ENCODE peak calls at places on chromosomes 2 and 18, in six cellular contexts. P is GM23338, L is endothelial cell of umbilical vein, U is suprapubic skin, H is transverse colon, V is HCT116. N is an unnamed sample.

GRCh38 chr18:2303517-2304238 is 267.6 kb downstream of the METTL4 start:
- DNase-seq in L (peak), H (no peak), P (no peak), V (no peak), U (no peak), N (no peak)

GRCh38 chr2:25098056-25098455 is 56.2 kb downstream of the EFR3B start:
- DNase-seq in L (no peak), P (no peak), H (no peak), U (no peak), V (no peak), N (no peak)

GRCh38 chr2:36618381-36618780 is 20.4 kb upstream of the FEZ2 start:
- DNase-seq in V (peak), P (peak), H (no peak), L (peak), U (no peak), N (peak)

GRCh38 chr2:241230435-241230834 is 42.0 kb downstream of the ANO7 start:
- DNase-seq in V (no peak), L (no peak), P (no peak), H (no peak), U (no peak), N (no peak)

GRCh38 chr18:21366896-21367295 is 124.9 kb downstream of the GREB1L start:
- DNase-seq in U (no peak), L (no peak), H (no peak), P (peak), V (no peak), N (no peak)

GRCh38 chr2:236744316-236745105 is 174.9 kb downstream of the ACKR3 start:
- DNase-seq in U (no peak), P (no peak), H (no peak), V (no peak), L (no peak), N (no peak)

GRCh38 chr2:240905176-240905781 is 857 bp upstream of the CROCC2 start:
- DNase-seq in H (no peak), U (no peak), V (no peak), L (no peak), P (no peak), N (no peak)

GRCh38 chr2:64866797-64867196 is 122.4 kb upstream of the SLC1A4 start:
- DNase-seq in H (peak), V (no peak), P (no peak), L (no peak), U (no peak), N (no peak)

GRCh38 chr2:26438926-26439325 is 37.2 kb downstream of the DRC1 start:
- DNase-seq in H (no peak), U (no peak), V (no peak), P (no peak), L (no peak), N (no peak)

DNA sequence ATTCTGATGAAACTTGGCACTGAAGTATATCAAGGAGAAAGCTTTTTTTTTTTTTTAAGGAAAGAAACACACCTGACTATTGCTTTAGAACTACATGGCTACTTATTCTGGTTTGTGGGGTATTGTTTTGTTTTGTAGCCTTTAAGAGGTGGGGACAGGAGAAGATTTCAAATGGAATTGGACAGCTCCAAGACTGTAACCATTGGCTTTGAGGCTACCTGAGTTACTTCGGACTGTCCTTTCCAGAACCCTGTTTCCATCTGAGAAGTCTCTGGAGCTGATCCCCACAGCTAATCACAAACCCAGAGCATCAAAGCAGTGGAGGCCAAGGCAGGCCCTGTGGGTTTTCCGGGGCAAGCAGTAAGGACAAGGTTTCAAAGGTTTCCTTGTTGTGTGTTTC is 4.7 kb downstream of the CDC42EP3 start:
- DNase-seq in L (no peak), V (no peak), U (no peak), P (no peak), H (no peak), N (no peak)
- H3K4me3 ChIP-seq in L (no peak), V (no peak), U (peak), P (no peak), H (no peak), N (no peak)

DNA sequence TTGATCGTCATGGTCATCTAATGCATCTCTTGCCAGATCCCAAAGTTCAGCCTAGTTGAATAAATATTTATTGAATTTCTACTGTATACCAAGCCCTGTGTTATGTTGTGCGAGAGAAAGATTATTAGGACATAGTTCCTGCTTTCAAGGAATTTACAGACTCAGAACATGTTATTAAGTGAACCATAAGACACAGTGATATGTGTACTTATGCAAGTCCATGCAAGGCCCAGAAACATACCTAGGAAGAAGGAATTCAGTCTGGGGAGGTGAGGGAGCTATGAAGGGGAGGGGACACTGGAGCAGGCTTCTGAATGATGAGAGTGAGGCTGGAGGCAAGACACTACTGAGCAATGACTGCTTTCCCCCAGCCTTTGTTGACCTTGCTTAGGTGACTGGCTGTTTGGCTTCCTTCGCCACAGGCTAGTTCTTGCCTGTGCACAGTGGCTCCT is 81.4 kb downstream of the ACAA2 start:
- DNase-seq in P (no peak), V (no peak), U (no peak), H (no peak), L (no peak), N (no peak)
- TF ChIP-seq POLR2AphosphoS5 in P (no peak), V (no peak), U (no peak), H (no peak), L (no peak), N (no peak)

GRCh38 chr2:202036601-202037037 is 3.0 kb downstream of the FZD7 start:
- DNase-seq in U (no peak), P (no peak), V (no peak), L (no peak), H (no peak), N (no peak)

GRCh38 chr2:202034249-202035088 is 814 bp downstream of the FZD7 start:
- DNase-seq in V (no peak), H (peak), U (no peak), P (no peak), L (peak), N (no peak)

GRCh38 chr2:202037086-202037485 is 3.4 kb downstream of the FZD7 start:
- DNase-seq in H (no peak), V (no peak), U (no peak), P (no peak), L (no peak), N (no peak)

GRCh38 chr2:202035089-202035940 is 1.7 kb downstream of the FZD7 start:
- DNase-seq in L (no peak), V (no peak), H (peak), U (peak), P (peak), N (no peak)

DNA sequence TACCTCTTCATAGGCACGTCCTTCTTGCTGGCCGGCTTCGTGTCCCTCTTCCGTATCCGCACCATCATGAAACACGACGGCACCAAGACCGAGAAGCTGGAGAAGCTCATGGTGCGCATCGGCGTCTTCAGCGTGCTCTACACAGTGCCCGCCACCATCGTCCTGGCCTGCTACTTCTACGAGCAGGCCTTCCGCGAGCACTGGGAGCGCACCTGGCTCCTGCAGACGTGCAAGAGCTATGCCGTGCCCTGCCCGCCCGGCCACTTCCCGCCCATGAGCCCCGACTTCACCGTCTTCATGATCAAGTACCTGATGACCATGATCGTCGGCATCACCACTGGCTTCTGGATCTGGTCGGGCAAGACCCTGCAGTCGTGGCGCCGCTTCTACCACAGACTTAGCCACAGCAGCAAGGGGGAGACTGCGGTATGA is 2.3 kb downstream of the FZD7 start:
- DNase-seq in L (no peak), V (no peak), P (no peak), U (no peak), H (no peak), N (no peak)
- H3K4me3 ChIP-seq in L (no peak), V (no peak), P (peak), U (peak), H (peak), N (peak)

GRCh38 chr2:207137922-207138321 is 27.8 kb downstream of the KLF7 start:
- DNase-seq in H (no peak), P (no peak), L (no peak), V (no peak), U (no peak), N (no peak)
- TF ChIP-seq POLR2AphosphoS5 in H (no peak), P (no peak), L (no peak), V (no peak), U (no peak), N (no peak)

GRCh38 chr18:31148580-31148979 is 14.1 kb downstream of the DSC1 start:
- DNase-seq in U (no peak), P (no peak), H (no peak), L (no peak), V (no peak), N (no peak)
- H3K4me3 ChIP-seq in U (no peak), P (no peak), H (no peak), L (no peak), V (no peak), N (no peak)

GRCh38 chr2:30981519-30981918 is 156.7 kb downstream of the GALNT14 start:
- DNase-seq in P (peak), H (no peak), V (no peak), U (no peak), L (no peak), N (no peak)

GRCh38 chr2:30984141-30984540 is 154.1 kb downstream of the GALNT14 start:
- DNase-seq in V (no peak), P (no peak), H (no peak), L (no peak), U (no peak), N (no peak)

GRCh38 chr2:30987611-30988010 is 150.6 kb downstream of the GALNT14 start:
- DNase-seq in P (peak), V (no peak), U (no peak), H (no peak), L (no peak), N (no peak)

GRCh38 chr2:30989746-30990145 is 148.5 kb downstream of the GALNT14 start:
- DNase-seq in H (no peak), U (no peak), L (no peak), V (no peak), P (no peak), N (no peak)

DNA sequence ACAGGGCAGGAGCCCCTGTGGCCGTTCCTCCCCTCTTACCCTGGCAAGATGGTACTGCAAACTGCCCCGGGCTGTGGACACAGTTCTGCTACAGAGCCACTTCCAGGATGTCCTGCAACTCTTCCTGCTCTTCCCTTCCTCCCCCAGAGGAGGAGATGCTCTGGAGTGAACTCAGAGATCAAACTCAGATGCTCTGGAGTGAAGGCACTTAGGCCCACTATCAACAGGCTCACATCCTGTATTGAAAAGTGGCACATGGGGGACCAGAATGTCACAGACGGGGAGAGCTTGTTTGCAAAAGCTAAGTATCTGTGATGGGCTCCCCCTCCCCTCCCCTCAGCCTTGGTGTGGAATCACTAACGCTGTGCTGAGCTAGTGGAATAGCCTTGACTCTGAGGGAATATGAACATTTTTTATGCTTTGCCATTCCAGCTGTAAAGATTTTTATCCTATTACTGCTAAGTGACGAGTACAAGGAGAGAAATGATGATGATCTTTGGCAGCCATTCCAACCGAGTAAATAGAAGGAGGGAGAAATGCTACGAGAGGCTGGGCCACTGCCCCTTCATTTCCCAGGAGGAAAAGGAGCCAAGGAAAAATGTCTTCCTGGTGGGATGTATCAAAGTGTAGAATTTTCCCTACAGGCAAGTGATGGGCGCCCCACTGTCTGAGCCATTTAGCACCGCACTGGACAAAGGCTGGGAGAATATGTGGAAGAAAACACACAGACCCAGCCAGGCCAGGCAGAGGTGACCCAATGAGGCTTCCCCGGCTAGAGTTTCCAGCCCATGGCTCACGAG is 152.5 kb downstream of the GALNT14 start:
- DNase-seq in L (no peak), H (no peak), U (no peak), V (no peak), P (no peak), N (no peak)
- TF ChIP-seq POLR2AphosphoS5 in L (no peak), H (no peak), U (no peak), V (no peak), P (no peak), N (no peak)

GRCh38 chr2:177165103-177165583 is 47.5 kb upstream of the HNRNPA3 start:
- DNase-seq in L (peak), P (no peak), H (peak), V (no peak), U (peak), N (no peak)
- H3K4me3 ChIP-seq in L (no peak), P (no peak), H (peak), V (peak), U (peak), N (peak)

GRCh38 chr18:45121146-45121545 is 440.5 kb downstream of the SETBP1 start:
- DNase-seq in V (no peak), L (no peak), U (no peak), P (no peak), H (no peak), N (no peak)
- TF ChIP-seq POLR2AphosphoS5 in V (no peak), L (no peak), U (no peak), P (no peak), H (no peak), N (no peak)

DNA sequence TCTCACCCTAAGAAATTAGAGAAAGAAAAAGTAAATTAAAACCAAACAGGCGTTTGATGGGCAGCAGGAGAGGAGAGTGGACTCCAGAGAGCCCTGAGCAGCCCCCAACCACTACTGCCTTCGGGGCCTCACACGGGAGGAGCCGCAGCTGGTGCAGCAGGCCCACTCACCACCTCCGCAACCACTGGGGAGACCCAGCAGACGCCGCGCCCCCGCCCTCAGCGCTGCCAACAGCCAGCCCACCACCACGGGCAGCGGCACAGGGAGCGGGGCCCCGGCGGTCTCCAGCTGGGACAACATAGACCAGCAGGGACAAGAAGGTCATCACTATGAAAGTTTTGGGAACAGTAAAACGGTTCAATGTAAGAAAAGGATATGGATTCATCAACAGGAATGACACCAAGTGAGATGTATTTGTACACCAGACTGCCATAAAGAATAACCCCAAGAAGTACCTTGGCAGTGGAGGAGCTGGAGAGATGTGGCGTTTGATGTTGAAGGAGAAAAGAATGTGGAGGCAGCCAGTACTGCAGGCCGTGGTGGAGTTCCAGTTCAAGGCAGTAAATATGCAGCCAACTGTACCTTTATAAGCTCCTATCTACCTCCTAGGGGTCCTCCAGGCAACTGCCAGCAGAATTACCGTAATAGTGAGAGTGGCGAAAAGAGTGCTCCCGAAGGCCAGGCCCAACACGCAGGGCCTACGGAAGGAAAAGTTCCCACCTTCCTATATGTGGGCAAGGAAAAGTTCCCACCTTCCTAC is 76.5 kb downstream of the OLA1 start:
- DNase-seq in L (no peak), V (no peak), P (peak), U (no peak), H (no peak), N (no peak)
- H3K4me3 ChIP-seq in L (no peak), V (no peak), P (no peak), U (no peak), H (no peak), N (no peak)

DNA sequence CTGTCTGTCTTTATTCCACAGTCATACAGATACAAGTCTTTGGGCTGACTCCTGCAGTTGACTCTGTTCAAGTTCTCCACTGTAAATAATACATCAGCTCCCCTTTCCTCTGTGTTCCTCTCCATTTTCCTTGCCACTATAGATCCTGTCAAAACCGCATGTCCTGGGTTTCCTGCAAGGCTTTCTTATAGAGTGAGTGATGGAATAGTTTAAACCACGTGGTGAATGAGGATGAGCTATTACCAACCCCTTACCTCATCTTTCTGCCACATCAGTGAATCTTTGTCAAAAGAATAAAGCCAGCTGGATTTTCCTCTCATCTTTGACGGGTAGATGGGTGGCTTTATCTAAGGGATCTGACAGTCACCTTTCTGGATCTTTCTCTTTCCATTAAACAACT is 3.9 kb upstream of the GALNT14 start:
- DNase-seq in P (no peak), V (no peak), H (no peak), U (no peak), L (no peak), N (no peak)
- TF ChIP-seq POLR2AphosphoS5 in P (no peak), V (no peak), H (no peak), U (no peak), L (no peak), N (no peak)

N was measured in Panc1.